ENCODE peak calls at places on chromosomes 3 and 15, in six cellular contexts. W is right atrium auricular region, A is AG09309, D is heart left ventricle, Q is fibroblast of pulmonary artery, Y is choroid plexus epithelial cell. G is an unnamed sample.

GRCh38 chr3:32852146-32852545 is 34.3 kb downstream of the TRIM71 start:
- DNase-seq in W (no peak), A (no peak), D (no peak), Q (no peak), Y (no peak), G (no peak)

GRCh38 chr15:78265752-78266224 is 1.4 kb downstream of the DNAJA4 start:
- DNase-seq in W (no peak), A (no peak), D (peak), Q (peak), Y (peak), G (no peak)

GRCh38 chr3:189272500-189273119 is 100.8 kb downstream of the TPRG1 start:
- DNase-seq in W (no peak), A (no peak), D (no peak), Q (no peak), Y (peak), G (no peak)

GRCh38 chr3:178297732-178298131 is 238.5 kb upstream of the KCNMB2 start:
- DNase-seq in W (no peak), A (no peak), D (no peak), Q (no peak), Y (no peak), G (no peak)

GRCh38 chr3:13596426-13597205 is 47.7 kb downstream of the FBLN2 start:
- DNase-seq in W (no peak), A (no peak), D (no peak), Q (no peak), Y (no peak), G (no peak)

GRCh38 chr3:79983063-79983561 is 215.3 kb upstream of the ROBO1 start:
- DNase-seq in W (no peak), A (no peak), D (no peak), Q (no peak), Y (peak), G (no peak)

GRCh38 chr3:193971268-193971751 is 164.6 kb upstream of the HES1 start:
- DNase-seq in W (no peak), A (no peak), D (no peak), Q (no peak), Y (peak), G (no peak)

GRCh38 chr15:65368300-65368617 is 9.5 kb downstream of the IGDCC3 start:
- DNase-seq in W (no peak), A (no peak), D (no peak), Q (no peak), Y (no peak), G (peak)

GRCh38 chr15:92625297-92625980 is 30.1 kb downstream of the FAM174B start:
- DNase-seq in W (no peak), A (peak), D (no peak), Q (peak), Y (peak), G (no peak)

GRCh38 chr15:42151736-42152135 is 4.7 kb downstream of the PLA2G4F start:
- DNase-seq in W (no peak), A (no peak), D (no peak), Q (no peak), Y (peak), G (no peak)

GRCh38 chr3:41304603-41305002 is 105.3 kb downstream of the CTNNB1 start:
- DNase-seq in W (no peak), A (peak), D (peak), Q (peak), Y (peak), G (no peak)

GRCh38 chr3:72144773-72145505 is 360.0 kb upstream of the PROK2 start:
- DNase-seq in W (no peak), A (no peak), D (peak), Q (peak), Y (no peak), G (no peak)

GRCh38 chr3:132255041-132255745 is 62.0 kb upstream of the ACP3 start:
- DNase-seq in W (no peak), A (peak), D (no peak), Q (peak), Y (peak), G (no peak)

GRCh38 chr3:132248490-132248889 is 68.7 kb upstream of the ACP3 start:
- DNase-seq in W (no peak), A (no peak), D (no peak), Q (no peak), Y (no peak), G (no peak)

GRCh38 chr3:132253262-132253878 is 63.8 kb upstream of the ACP3 start:
- DNase-seq in W (no peak), A (peak), D (no peak), Q (peak), Y (peak), G (peak)

GRCh38 chr3:132256984-132257383 is 60.2 kb upstream of the ACP3 start:
- DNase-seq in W (no peak), A (no peak), D (peak), Q (peak), Y (peak), G (peak)

DNA sequence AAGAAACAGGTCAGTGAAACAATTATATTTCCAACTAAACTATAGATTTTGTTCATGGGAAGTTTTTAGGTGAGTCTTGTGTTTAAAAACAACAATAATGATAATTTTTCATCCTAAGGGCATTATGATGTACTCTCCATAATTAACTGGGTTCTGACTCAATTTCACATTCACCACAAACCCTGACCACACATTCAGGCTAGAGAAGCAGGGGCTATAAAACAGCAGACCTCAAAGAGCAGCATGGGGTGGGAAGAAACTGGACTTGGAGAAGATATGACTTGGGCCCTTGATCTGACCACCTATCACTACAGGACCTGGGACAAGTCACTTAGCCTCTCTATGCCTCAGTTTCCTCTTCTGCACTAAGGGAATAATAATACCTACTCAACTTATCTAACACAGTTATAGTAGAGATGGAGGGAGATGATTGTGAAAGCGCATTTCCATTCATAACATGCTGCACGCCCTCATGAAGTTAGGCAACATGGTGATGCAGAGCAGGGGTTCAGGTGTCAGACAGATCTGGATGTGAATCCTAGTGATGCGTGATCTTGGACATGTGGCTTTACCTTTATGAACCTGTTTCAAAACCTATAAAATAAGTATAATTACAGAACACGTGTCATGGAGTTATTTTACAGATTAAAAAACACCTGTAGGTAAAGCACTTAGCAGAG is 63.0 kb upstream of the ACP3 start:
- DNase-seq in W (no peak), A (no peak), D (no peak), Q (no peak), Y (peak), G (no peak)
- H3K4me3 ChIP-seq in W (no peak), A (no peak), D (no peak), Q (no peak), Y (no peak), G (no peak)

GRCh38 chr3:8504611-8504973 is 3.0 kb downstream of the LMCD1 start:
- DNase-seq in W (no peak), A (no peak), D (no peak), Q (no peak), Y (no peak), G (no peak)

GRCh38 chr3:8503461-8503860 is 1.8 kb downstream of the LMCD1 start:
- DNase-seq in W (no peak), A (no peak), D (no peak), Q (no peak), Y (peak), G (no peak)

GRCh38 chr3:8505621-8506020 is 4.0 kb downstream of the LMCD1 start:
- DNase-seq in W (no peak), A (no peak), D (no peak), Q (no peak), Y (no peak), G (no peak)

GRCh38 chr3:8501388-8502131 is at the start of gene LMCD1:
- DNase-seq in W (peak), A (peak), D (peak), Q (peak), Y (peak), G (peak)

GRCh38 chr3:8503871-8504610 is 2.4 kb downstream of the LMCD1 start:
- DNase-seq in W (no peak), A (no peak), D (no peak), Q (no peak), Y (peak), G (no peak)
- H3K4me3 ChIP-seq in W (peak), A (no peak), D (peak), Q (peak), Y (peak), G (no peak)

DNA sequence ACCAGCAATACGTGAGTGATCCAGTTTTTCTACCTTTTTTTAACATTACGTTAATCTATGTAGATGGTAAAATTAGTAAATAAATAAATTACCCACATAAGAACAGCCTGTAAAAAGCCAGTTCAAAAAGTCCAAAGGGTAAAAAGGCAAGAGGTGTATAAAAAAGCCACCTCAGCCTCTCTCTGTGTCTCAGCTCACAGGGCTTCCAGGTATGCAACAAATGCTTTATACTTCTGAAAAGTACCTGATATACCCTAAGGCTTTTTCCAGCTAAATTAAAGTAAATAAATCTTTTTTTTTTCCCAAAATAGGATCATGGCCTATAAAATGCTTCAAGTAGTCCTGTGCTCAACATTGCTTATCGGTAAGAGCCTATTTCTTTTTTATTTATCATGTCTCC is at the start of gene C3orf85:
- DNase-seq in W (no peak), A (no peak), D (no peak), Q (no peak), Y (no peak), G (no peak)
- H3K4me3 ChIP-seq in W (no peak), A (no peak), D (no peak), Q (no peak), Y (no peak), G (no peak)

DNA sequence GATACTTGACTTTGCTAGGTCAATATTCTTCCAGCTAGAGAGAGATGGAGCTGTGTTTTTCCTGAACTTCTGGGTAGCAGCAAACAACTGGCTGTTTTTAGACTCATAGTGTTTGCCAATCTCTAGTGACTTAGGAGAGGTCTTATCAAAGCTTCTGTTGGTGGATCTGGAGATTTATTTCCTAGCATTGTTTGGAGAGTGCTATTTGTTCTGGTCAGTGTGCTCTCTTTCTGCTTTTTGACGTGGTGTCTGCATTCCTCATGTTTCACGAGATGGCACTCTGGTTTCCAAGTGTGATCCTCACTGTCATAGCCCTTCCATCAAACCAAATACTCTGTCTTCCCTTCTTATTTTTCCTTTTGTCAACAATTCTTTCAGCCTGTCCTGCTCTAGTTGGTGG is 88.6 kb upstream of the DAZL start:
- DNase-seq in W (no peak), A (no peak), D (no peak), Q (peak), Y (no peak), G (no peak)
- H3K4me3 ChIP-seq in W (no peak), A (no peak), D (no peak), Q (no peak), Y (no peak), G (peak)

DNA sequence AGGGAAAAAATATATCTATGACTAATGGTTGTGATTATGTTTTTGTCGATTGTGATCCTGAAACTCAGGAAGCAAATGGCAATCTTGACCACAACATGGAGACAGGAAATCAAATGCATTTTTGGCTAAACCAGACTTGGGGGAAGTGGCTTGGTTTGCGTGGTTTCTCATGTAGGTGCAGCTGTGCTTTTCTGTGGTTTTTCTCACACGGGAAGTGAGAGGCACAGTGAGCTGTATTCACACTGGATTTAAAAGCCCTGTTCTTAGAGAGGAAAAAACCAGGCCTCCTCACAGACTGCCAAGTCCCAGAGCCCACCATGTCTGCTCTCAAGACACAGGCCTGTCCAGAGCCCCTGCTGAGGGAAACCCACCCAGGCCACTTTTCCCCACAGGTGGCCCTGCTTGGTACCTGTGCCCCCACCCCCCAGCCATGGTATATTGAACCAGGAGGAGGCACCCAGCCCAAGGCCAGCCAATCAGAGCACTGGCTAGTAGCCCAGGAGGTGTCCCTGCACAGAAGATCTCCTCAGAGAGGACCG is 46.2 kb downstream of the BTD start:
- DNase-seq in W (no peak), A (peak), D (no peak), Q (peak), Y (peak), G (no peak)
- H3K4me3 ChIP-seq in W (no peak), A (peak), D (no peak), Q (peak), Y (no peak), G (no peak)

GRCh38 chr3:129276385-129276784 is 2.3 kb upstream of the HMCES start:
- DNase-seq in W (no peak), A (no peak), D (no peak), Q (no peak), Y (no peak), G (no peak)

GRCh38 chr3:129280183-129280582 is 1.5 kb downstream of the HMCES start:
- DNase-seq in W (no peak), A (no peak), D (no peak), Q (no peak), Y (no peak), G (no peak)

GRCh38 chr3:129278439-129278969 is at the start of gene HMCES:
- DNase-seq in W (peak), A (no peak), D (peak), Q (peak), Y (peak), G (peak)

GRCh38 chr3:129278970-129279906 is 568 bp downstream of the HMCES start:
- DNase-seq in W (peak), A (no peak), D (peak), Q (peak), Y (peak), G (peak)

DNA sequence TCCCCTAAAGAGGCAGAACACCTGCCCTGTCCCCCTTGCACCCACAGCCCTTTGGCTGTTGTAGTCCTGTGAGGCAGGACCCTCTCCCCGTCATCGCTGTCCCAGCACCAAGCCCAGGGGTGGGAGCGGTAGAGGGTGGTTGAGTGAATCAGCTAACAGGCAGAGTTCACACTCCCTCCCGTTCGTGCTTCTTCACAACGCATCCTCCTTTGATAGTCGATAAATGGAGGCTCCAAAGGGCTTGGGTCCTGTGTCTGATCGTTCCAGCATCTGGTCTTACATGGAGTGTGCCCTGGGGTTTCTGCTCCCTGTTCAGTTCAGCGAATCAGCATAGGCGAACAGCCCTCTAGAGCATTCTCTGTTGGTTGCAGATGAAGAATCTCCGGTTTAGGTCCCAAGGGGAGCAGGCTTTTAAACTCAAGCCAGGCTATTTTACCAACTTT is 820 bp upstream of the HMCES start:
- DNase-seq in W (no peak), A (no peak), D (no peak), Q (no peak), Y (peak), G (no peak)
- H3K4me3 ChIP-seq in W (peak), A (no peak), D (peak), Q (no peak), Y (no peak), G (no peak)